ENCODE peak calls at places on chromosome 12, in eight cellular contexts. One of them, this sample, is unnamed.

GRCh38 chr12:118633071-118633470 is 256.7 kb downstream of the SUDS3 start:
- DNase-seq in neural progenitor cell: peak; percentile 46
- DNase-seq in DND-41: peak; percentile 13
- DNase-seq in hepatocyte: no peak
- DNase-seq in K562: peak; percentile 17
- DNase-seq in GM23248: no peak
- DNase-seq in HCT116: no peak
- DNase-seq in MM.1S: no peak
- DNase-seq in this sample: no peak

GRCh38 chr12:1481326-1481725 is 113.1 kb downstream of the FBXL14 start:
- DNase-seq in neural progenitor cell: no peak
- DNase-seq in DND-41: no peak
- DNase-seq in hepatocyte: no peak
- DNase-seq in K562: no peak
- DNase-seq in GM23248: no peak
- DNase-seq in HCT116: no peak
- DNase-seq in MM.1S: no peak
- DNase-seq in this sample: no peak

GRCh38 chr12:95141305-95141704 is 67.9 kb upstream of the NR2C1 start:
- DNase-seq in neural progenitor cell: no peak
- DNase-seq in DND-41: no peak
- DNase-seq in hepatocyte: no peak
- DNase-seq in K562: no peak
- DNase-seq in GM23248: no peak
- DNase-seq in HCT116: no peak
- DNase-seq in MM.1S: no peak
- DNase-seq in this sample: no peak

GRCh38 chr12:460301-461230 is 827 bp downstream of the B4GALNT3 start:
- DNase-seq in neural progenitor cell: peak; percentile 57
- DNase-seq in DND-41: no peak
- DNase-seq in hepatocyte: peak; percentile 48
- DNase-seq in K562: no peak
- DNase-seq in GM23248: peak; percentile 51
- DNase-seq in HCT116: no peak
- DNase-seq in MM.1S: no peak
- DNase-seq in this sample: no peak

GRCh38 chr12:16348435-16349131 is 1.1 kb downstream of the MGST1 start:
- DNase-seq in neural progenitor cell: peak; percentile 9
- DNase-seq in DND-41: no peak
- DNase-seq in hepatocyte: no peak
- DNase-seq in K562: no peak
- DNase-seq in GM23248: peak; percentile 66
- DNase-seq in HCT116: no peak
- DNase-seq in MM.1S: no peak
- DNase-seq in this sample: no peak

GRCh38 chr12:42166501-42166900 is 21.8 kb upstream of the GXYLT1 start:
- DNase-seq in neural progenitor cell: no peak
- DNase-seq in DND-41: no peak
- DNase-seq in hepatocyte: no peak
- DNase-seq in K562: no peak
- DNase-seq in GM23248: peak; percentile 82
- DNase-seq in HCT116: no peak
- DNase-seq in MM.1S: no peak
- DNase-seq in this sample: peak; percentile 36

GRCh38 chr12:112850343-112850742 is 56.4 kb upstream of the OAS1 start:
- DNase-seq in neural progenitor cell: no peak
- DNase-seq in DND-41: no peak
- DNase-seq in hepatocyte: no peak
- DNase-seq in K562: no peak
- DNase-seq in GM23248: no peak
- DNase-seq in HCT116: no peak
- DNase-seq in MM.1S: no peak
- DNase-seq in this sample: no peak

GRCh38 chr12:2214411-2214810 is 161.6 kb downstream of the CACNA1C start:
- DNase-seq in neural progenitor cell: no peak
- DNase-seq in DND-41: no peak
- DNase-seq in hepatocyte: no peak
- DNase-seq in K562: no peak
- DNase-seq in GM23248: no peak
- DNase-seq in HCT116: no peak
- DNase-seq in MM.1S: no peak
- DNase-seq in this sample: no peak

GRCh38 chr12:63151898-63152700 is 1.1 kb upstream of the AVPR1A start:
- DNase-seq in neural progenitor cell: peak; percentile 88
- DNase-seq in DND-41: peak; percentile 38
- DNase-seq in hepatocyte: peak; percentile 68
- DNase-seq in K562: peak; percentile 32
- DNase-seq in GM23248: peak; percentile 62
- DNase-seq in HCT116: peak; percentile 43
- DNase-seq in MM.1S: peak; percentile 23
- DNase-seq in this sample: peak; percentile 16

GRCh38 chr12:63154560-63154959 is 3.6 kb upstream of the AVPR1A start:
- DNase-seq in neural progenitor cell: no peak
- DNase-seq in DND-41: no peak
- DNase-seq in hepatocyte: no peak
- DNase-seq in K562: no peak
- DNase-seq in GM23248: no peak
- DNase-seq in HCT116: no peak
- DNase-seq in MM.1S: no peak
- DNase-seq in this sample: no peak

GRCh38 chr12:63149884-63150254 is 1.1 kb downstream of the AVPR1A start:
- DNase-seq in neural progenitor cell: peak; percentile 17
- DNase-seq in DND-41: no peak
- DNase-seq in hepatocyte: no peak
- DNase-seq in K562: no peak
- DNase-seq in GM23248: no peak
- DNase-seq in HCT116: no peak
- DNase-seq in MM.1S: no peak
- DNase-seq in this sample: no peak

GRCh38 chr12:63151061-63151897 is at the start of gene AVPR1A:
- DNase-seq in neural progenitor cell: peak; percentile 61
- DNase-seq in DND-41: no peak
- DNase-seq in hepatocyte: peak; percentile 41
- DNase-seq in K562: no peak
- DNase-seq in GM23248: peak; percentile 19
- DNase-seq in HCT116: no peak
- DNase-seq in MM.1S: no peak
- DNase-seq in this sample: no peak

DNA sequence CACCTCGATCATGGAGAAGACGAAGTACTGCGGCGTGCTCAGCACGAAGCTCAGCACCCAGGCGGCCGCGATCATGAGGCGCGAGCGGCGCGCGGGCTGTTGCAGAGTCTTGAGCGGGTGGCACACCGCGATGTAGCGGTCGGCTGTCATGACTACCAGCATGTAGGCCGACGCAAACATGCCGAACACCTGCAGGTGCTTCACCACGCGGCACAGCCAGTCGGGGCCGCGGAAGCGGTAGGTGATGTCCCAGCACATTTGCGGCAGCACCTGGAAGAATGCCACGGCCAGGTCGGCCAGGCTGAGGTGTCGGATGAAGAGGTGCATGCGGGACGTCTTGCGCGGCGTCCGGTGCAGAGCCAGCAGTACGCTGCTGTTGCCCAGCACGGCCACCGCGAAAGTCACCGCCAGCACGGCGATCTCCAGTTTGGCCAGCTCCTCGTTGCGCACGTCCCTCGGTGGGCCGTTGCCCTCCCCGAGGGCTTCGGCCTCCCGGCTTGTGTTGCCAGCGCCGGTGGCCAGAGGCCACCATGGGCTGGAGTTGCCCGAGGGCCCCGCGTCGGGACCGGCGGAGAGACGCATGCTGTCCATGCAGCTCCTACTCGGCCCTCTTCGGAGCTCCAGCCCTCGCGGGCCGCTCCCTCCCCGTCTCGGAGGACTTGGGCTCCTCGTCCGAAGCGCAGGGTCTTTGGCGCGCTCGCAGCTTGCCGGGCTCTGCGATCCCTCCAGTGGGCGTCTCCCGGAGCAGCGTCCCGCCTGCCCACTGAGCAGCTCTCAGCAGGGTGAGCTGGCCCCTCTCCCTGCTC is 543 bp downstream of the AVPR1A start:
- DNase-seq in neural progenitor cell: peak; percentile 80
- DNase-seq in DND-41: no peak
- DNase-seq in hepatocyte: peak; percentile 22
- DNase-seq in K562: no peak
- DNase-seq in GM23248: peak; percentile 11
- DNase-seq in HCT116: no peak
- DNase-seq in MM.1S: no peak
- DNase-seq in this sample: no peak
- TF ChIP-seq EZH2 in neural progenitor cell: peak; percentile 99
- TF ChIP-seq EZH2 in DND-41: no peak
- TF ChIP-seq EZH2 in hepatocyte: peak; percentile 66
- TF ChIP-seq EZH2 in K562: no peak
- TF ChIP-seq EZH2 in GM23248: no peak
- TF ChIP-seq EZH2 in HCT116: no peak
- TF ChIP-seq EZH2 in MM.1S: no peak
- TF ChIP-seq EZH2 in this sample: peak; percentile 99

DNA sequence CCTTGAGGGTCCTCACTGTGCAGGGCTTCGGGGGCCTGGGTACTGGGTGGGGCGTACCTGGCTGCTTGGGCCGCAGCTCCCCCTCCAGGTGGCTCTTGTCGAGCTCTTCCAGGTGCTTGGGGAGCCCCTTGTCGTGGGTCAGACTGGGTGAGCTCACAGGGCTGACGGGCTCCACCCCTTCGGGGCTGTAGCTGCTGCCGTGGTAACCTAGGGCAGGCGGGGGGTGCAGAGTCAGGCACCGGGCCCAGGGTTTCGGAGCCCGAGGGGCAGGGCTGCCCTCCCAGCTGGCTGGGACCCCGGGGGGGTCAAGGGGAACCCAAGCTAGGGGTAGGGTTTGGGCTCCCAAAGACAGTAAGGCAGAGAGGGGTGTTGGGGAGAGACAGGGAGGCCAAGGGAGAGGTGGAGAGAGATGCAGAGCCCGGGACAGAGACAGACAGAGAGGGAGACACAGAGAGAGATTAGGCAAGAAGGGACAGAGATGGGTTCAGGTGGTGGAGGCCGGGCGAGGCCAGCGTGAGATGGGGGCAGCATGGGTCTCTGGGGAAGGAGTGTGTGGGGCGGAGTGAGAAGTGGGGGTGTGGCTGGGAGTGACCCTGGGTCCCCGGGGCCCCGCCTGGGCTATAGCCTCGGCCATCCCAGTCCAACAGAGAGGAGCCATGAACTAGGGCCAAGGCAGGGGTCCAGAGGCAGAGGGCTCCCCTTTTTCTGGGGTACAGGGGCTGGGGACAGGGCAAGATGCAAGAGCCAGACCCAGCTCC is 40.7 kb downstream of the RFLNA start:
- DNase-seq in neural progenitor cell: no peak
- DNase-seq in DND-41: no peak
- DNase-seq in hepatocyte: no peak
- DNase-seq in K562: no peak
- DNase-seq in GM23248: no peak
- DNase-seq in HCT116: no peak
- DNase-seq in MM.1S: no peak
- DNase-seq in this sample: no peak
- H3K36me3 ChIP-seq in neural progenitor cell: no peaks in the 10 kb centered on the region
- H3K36me3 ChIP-seq in DND-41: peaks cover 77% of the 10 kb centered on the region
- H3K36me3 ChIP-seq in hepatocyte: no peaks in the 10 kb centered on the region
- H3K36me3 ChIP-seq in K562: peaks cover 66% of the 10 kb centered on the region
- H3K36me3 ChIP-seq in GM23248: peaks cover 51% of the 10 kb centered on the region
- H3K36me3 ChIP-seq in HCT116: peaks cover 5% of the 10 kb centered on the region
- H3K36me3 ChIP-seq in MM.1S: no peaks in the 10 kb centered on the region
- H3K36me3 ChIP-seq in this sample: peaks cover 32% of the 10 kb centered on the region

GRCh38 chr12:132617822-132618682 is 524 bp upstream of the P2RX2 start:
- DNase-seq in neural progenitor cell: peak; percentile 52
- DNase-seq in DND-41: no peak
- DNase-seq in hepatocyte: no peak
- DNase-seq in K562: no peak
- DNase-seq in GM23248: no peak
- DNase-seq in HCT116: no peak
- DNase-seq in MM.1S: no peak
- DNase-seq in this sample: no peak

GRCh38 chr12:132617135-132617701 is 1.4 kb upstream of the P2RX2 start:
- DNase-seq in neural progenitor cell: no peak
- DNase-seq in DND-41: no peak
- DNase-seq in hepatocyte: no peak
- DNase-seq in K562: no peak
- DNase-seq in GM23248: no peak
- DNase-seq in HCT116: no peak
- DNase-seq in MM.1S: no peak
- DNase-seq in this sample: no peak

GRCh38 chr12:132619301-132620112 is 931 bp downstream of the P2RX2 start:
- DNase-seq in neural progenitor cell: no peak
- DNase-seq in DND-41: no peak
- DNase-seq in hepatocyte: no peak
- DNase-seq in K562: no peak
- DNase-seq in GM23248: no peak
- DNase-seq in HCT116: no peak
- DNase-seq in MM.1S: no peak
- DNase-seq in this sample: no peak

GRCh38 chr12:132620113-132620892 is 1.7 kb downstream of the P2RX2 start:
- DNase-seq in neural progenitor cell: no peak
- DNase-seq in DND-41: no peak
- DNase-seq in hepatocyte: no peak
- DNase-seq in K562: no peak
- DNase-seq in GM23248: no peak
- DNase-seq in HCT116: no peak
- DNase-seq in MM.1S: no peak
- DNase-seq in this sample: no peak

GRCh38 chr12:132618683-132619043 is at the start of gene P2RX2:
- DNase-seq in neural progenitor cell: peak; percentile 32
- DNase-seq in DND-41: no peak
- DNase-seq in hepatocyte: no peak
- DNase-seq in K562: no peak
- DNase-seq in GM23248: no peak
- DNase-seq in HCT116: no peak
- DNase-seq in MM.1S: no peak
- DNase-seq in this sample: no peak
- TF ChIP-seq EZH2 in neural progenitor cell: no peak
- TF ChIP-seq EZH2 in DND-41: no peak
- TF ChIP-seq EZH2 in hepatocyte: no peak
- TF ChIP-seq EZH2 in K562: no peak
- TF ChIP-seq EZH2 in GM23248: no peak
- TF ChIP-seq EZH2 in HCT116: no peak
- TF ChIP-seq EZH2 in MM.1S: no peak
- TF ChIP-seq EZH2 in this sample: no peak

DNA sequence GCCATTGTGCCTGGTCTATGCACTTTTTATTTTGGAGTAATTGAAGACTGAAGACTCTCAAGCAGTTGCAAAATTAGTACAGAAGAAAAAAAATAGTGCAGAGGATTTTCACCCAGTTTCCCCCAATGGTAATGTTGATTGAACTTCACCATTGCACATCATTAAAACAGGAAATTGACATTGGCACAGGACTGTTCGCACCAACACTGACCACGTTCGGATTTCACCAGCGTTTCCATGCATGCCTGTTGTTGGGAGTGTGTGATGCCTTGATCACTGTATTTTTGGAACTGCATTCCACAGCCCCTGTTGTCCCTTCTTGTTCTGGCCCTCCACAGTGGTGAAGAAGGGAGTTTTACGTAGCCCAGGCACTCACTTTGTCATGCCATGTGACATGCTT is 67.1 kb downstream of the FOXN4 start:
- DNase-seq in neural progenitor cell: no peak
- DNase-seq in DND-41: no peak
- DNase-seq in hepatocyte: no peak
- DNase-seq in K562: no peak
- DNase-seq in GM23248: no peak
- DNase-seq in HCT116: no peak
- DNase-seq in MM.1S: no peak
- DNase-seq in this sample: no peak
- H3K36me3 ChIP-seq in neural progenitor cell: no peaks in the 10 kb centered on the region
- H3K36me3 ChIP-seq in DND-41: no peaks in the 10 kb centered on the region
- H3K36me3 ChIP-seq in hepatocyte: no peaks in the 10 kb centered on the region
- H3K36me3 ChIP-seq in K562: no peaks in the 10 kb centered on the region
- H3K36me3 ChIP-seq in GM23248: no peaks in the 10 kb centered on the region
- H3K36me3 ChIP-seq in HCT116: peaks cover 2% of the 10 kb centered on the region
- H3K36me3 ChIP-seq in MM.1S: no peaks in the 10 kb centered on the region
- H3K36me3 ChIP-seq in this sample: no peaks in the 10 kb centered on the region

This sample was measured in astrocyte.